ENCODE peak calls at places on chromosome 15, in seven cellular contexts. V, J, G, R, D, Z and C are unnamed samples.

GRCh38 chr15:40846846-40847224 is 3.0 kb downstream of the SPINT1 start:
- DNase-seq in G (no peak), D (no peak), V (no peak), J (no peak), Z (no peak), R (no peak), C (no peak)

GRCh38 chr15:68958597-68958996 is 28.3 kb downstream of the SPESP1 start:
- DNase-seq in D (no peak), J (no peak), R (no peak), V (no peak), Z (no peak), G (no peak), C (no peak)

GRCh38 chr15:31360158-31360561 is 33.5 kb downstream of the KLF13 start:
- DNase-seq in J (no peak), R (no peak), D (no peak), Z (no peak), V (no peak), G (no peak), C (no peak)

GRCh38 chr15:60815321-60815720 is 336.4 kb upstream of the ICE2 start:
- DNase-seq in R (no peak), V (no peak), J (no peak), Z (no peak), D (no peak), G (no peak), C (no peak)

GRCh38 chr15:41934843-41935242 is 37.5 kb downstream of the EHD4 start:
- DNase-seq in Z (no peak), D (no peak), G (no peak), R (no peak), J (peak; percentile 44), V (no peak), C (no peak)

GRCh38 chr15:36688310-36689102 is 109.1 kb downstream of the CDIN1 start:
- DNase-seq in R (no peak), G (no peak), J (no peak), V (no peak), D (no peak), Z (no peak), C (no peak)

GRCh38 chr15:79339588-79340314 is 28.8 kb downstream of the TMED3 start:
- DNase-seq in R (no peak), J (no peak), V (peak; percentile 3), Z (no peak), G (no peak), D (peak; percentile 28), C (peak; percentile 25)

GRCh38 chr15:100516592-100517489 is 11.9 kb downstream of the CERS3 start:
- DNase-seq in J (no peak), R (no peak), V (no peak), Z (no peak), D (no peak), G (no peak), C (no peak)

GRCh38 chr15:88674661-88675060 is 35.8 kb downstream of the ISG20 start:
- DNase-seq in V (no peak), R (no peak), Z (no peak), D (no peak), J (no peak), G (no peak), C (no peak)

GRCh38 chr15:101264011-101264410 is 12.2 kb upstream of the CHSY1 start:
- DNase-seq in J (no peak), V (no peak), R (peak; percentile 45), D (no peak), Z (no peak), G (no peak), C (no peak)

GRCh38 chr15:90035095-90035834 is 34.1 kb downstream of the ZNF710 start:
- DNase-seq in J (no peak), Z (peak; percentile 86), D (no peak), V (no peak), R (no peak), G (no peak), C (no peak)

GRCh38 chr15:49467782-49468181 is 44.7 kb downstream of the FGF7 start:
- DNase-seq in D (no peak), G (no peak), V (no peak), Z (no peak), R (no peak), J (no peak), C (no peak)

GRCh38 chr15:97504031-97504430 is 456.5 kb upstream of the ARRDC4 start:
- DNase-seq in Z (no peak), V (no peak), G (no peak), J (no peak), R (no peak), D (peak; percentile 24), C (no peak)

GRCh38 chr15:95296626-95297025 is 1033.9 kb upstream of the NR2F2 start:
- DNase-seq in V (no peak), D (no peak), G (no peak), Z (no peak), J (no peak), R (no peak), C (no peak)

GRCh38 chr15:50128266-50128665 is 9.2 kb upstream of the ATP8B4 start:
- DNase-seq in R (no peak), Z (no peak), J (no peak), V (no peak), G (no peak), D (peak; percentile 66), C (peak; percentile 7)

GRCh38 chr15:90449206-90449735 is 61.2 kb downstream of the IQGAP1 start:
- DNase-seq in Z (no peak), J (no peak), G (no peak), R (no peak), D (no peak), V (no peak), C (no peak)

GRCh38 chr15:65414841-65415621 is 7.7 kb downstream of the IGDCC4 start:
- DNase-seq in G (no peak), J (no peak), D (no peak), R (no peak), Z (peak; percentile 47), V (no peak), C (no peak)

GRCh38 chr15:69304176-69304533 is 5.4 kb downstream of the PAQR5 start:
- DNase-seq in D (no peak), V (no peak), R (no peak), Z (peak; percentile 43), G (no peak), J (no peak), C (no peak)

GRCh38 chr15:23686466-23687142 is 501 bp downstream of the NDN start:
- DNase-seq in G (no peak), D (no peak), R (no peak), J (no peak), Z (peak; percentile 71), V (no peak), C (no peak)

GRCh38 chr15:78682013-78682651 is 41.1 kb upstream of the CHRNB4 start:
- DNase-seq in V (no peak), D (peak; percentile 20), G (no peak), Z (no peak), R (no peak), J (no peak), C (no peak)

GRCh38 chr15:33016405-33017024 is 178.0 kb downstream of the FMN1 start:
- DNase-seq in V (no peak), R (no peak), D (no peak), G (no peak), Z (no peak), J (no peak), C (no peak)

GRCh38 chr15:72554471-72555425 is 80.6 kb downstream of the ARIH1 start:
- DNase-seq in G (no peak), V (no peak), Z (no peak), D (no peak), J (peak; percentile 15), R (no peak), C (no peak)

GRCh38 chr15:64430000-64430735 is 30.2 kb upstream of the ZNF609 start:
- DNase-seq in Z (no peak), V (no peak), G (no peak), D (peak; percentile 50), R (peak; percentile 65), J (no peak), C (no peak)

GRCh38 chr15:67240235-67241131 is 14.0 kb downstream of the AAGAB start:
- DNase-seq in G (no peak), D (no peak), J (no peak), Z (no peak), R (peak; percentile 8), V (no peak), C (peak; percentile 57)

GRCh38 chr15:58292761-58293175 is 139.0 kb upstream of the LIPC start:
- DNase-seq in V (no peak), J (no peak), Z (no peak), R (peak; percentile 13), G (no peak), D (no peak), C (no peak)

GRCh38 chr15:79122943-79123342 is 32.4 kb upstream of the RASGRF1 start:
- DNase-seq in G (no peak), V (no peak), D (no peak), R (no peak), J (no peak), Z (no peak), C (no peak)

GRCh38 chr15:42727740-42728355 is 9.1 kb downstream of the CDAN1 start:
- DNase-seq in V (no peak), G (no peak), R (no peak), D (no peak), J (no peak), Z (no peak), C (peak; percentile 43)

GRCh38 chr15:90872481-90873184 is 4.2 kb downstream of the FURIN start:
- DNase-seq in G (no peak), Z (no peak), R (no peak), J (peak; percentile 53), V (no peak), D (no peak), C (peak; percentile 49)

GRCh38 chr15:34850121-34850520 is 54.8 kb upstream of the ACTC1 start:
- DNase-seq in R (no peak), D (no peak), G (no peak), J (no peak), V (no peak), Z (no peak), C (peak; percentile 40)

GRCh38 chr15:94845391-94845718 is 614.0 kb downstream of the MCTP2 start:
- DNase-seq in R (no peak), D (no peak), V (no peak), G (no peak), Z (no peak), J (no peak), C (no peak)